ENCODE peak calls at places on chromosomes 2 and 18, in seven cellular contexts. K, E, O, R, U, M and W are unnamed samples.

GRCh38 chr2:138827426-138828054 is 47.4 kb upstream of the NXPH2 start:
- DNase-seq in M (peak; percentile 21), R (peak; percentile 25), U (peak; percentile 81), O (no peak), K (no peak), E (peak; percentile 56), W (peak; percentile 46)

GRCh38 chr2:109403841-109404201 is 209.9 kb downstream of the SEPTIN10 start:
- DNase-seq in R (no peak), E (no peak), M (no peak), U (no peak), K (no peak), O (no peak), W (no peak)

GRCh38 chr18:27894746-27895145 is 282.2 kb downstream of the CDH2 start:
- DNase-seq in K (no peak), R (no peak), O (no peak), E (no peak), U (no peak), M (no peak), W (no peak)

GRCh38 chr2:207470700-207471070 is 59.1 kb upstream of the CREB1 start:
- DNase-seq in E (no peak), K (no peak), M (no peak), O (no peak), R (no peak), U (no peak), W (no peak)

GRCh38 chr18:26543368-26543767 is 5.0 kb downstream of the KCTD1 start:
- DNase-seq in E (no peak), M (no peak), U (no peak), K (no peak), O (no peak), R (no peak), W (no peak)

GRCh38 chr2:197641666-197642065 is 33.7 kb downstream of the RFTN2 start:
- DNase-seq in K (no peak), O (no peak), R (no peak), E (no peak), M (no peak), U (no peak), W (no peak)

GRCh38 chr2:158297606-158298005 is 158.9 kb downstream of the CCDC148 start:
- DNase-seq in M (peak; percentile 18), O (no peak), K (no peak), U (peak; percentile 8), E (peak; percentile 16), R (no peak), W (no peak)

GRCh38 chr2:86764661-86765307 is 25.9 kb downstream of the CD8A start:
- DNase-seq in O (no peak), R (peak; percentile 52), E (peak; percentile 32), M (peak; percentile 48), K (no peak), U (peak; percentile 65), W (peak; percentile 46)

GRCh38 chr18:75365230-75365629 is 62.3 kb downstream of the SMIM21 start:
- DNase-seq in E (peak; percentile 31), M (no peak), R (no peak), K (no peak), U (no peak), O (no peak), W (no peak)

GRCh38 chr2:109586687-109587086 is 27.1 kb downstream of the SEPTIN10 start:
- DNase-seq in U (no peak), K (no peak), M (no peak), R (no peak), E (no peak), O (no peak), W (no peak)

GRCh38 chr2:182866095-182866460 is 359 bp downstream of the FRZB start:
- DNase-seq in R (no peak), U (no peak), K (peak; percentile 37), E (no peak), O (no peak), M (no peak), W (no peak)

GRCh38 chr18:44969214-44969842 is 288.6 kb downstream of the SETBP1 start:
- DNase-seq in R (no peak), E (peak; percentile 6), O (no peak), K (no peak), M (no peak), U (no peak), W (no peak)

GRCh38 chr2:234494361-234495075 is 2.4 kb downstream of the ARL4C start:
- DNase-seq in M (peak; percentile 55), U (peak; percentile 65), O (no peak), R (no peak), K (no peak), E (peak; percentile 67), W (no peak)

GRCh38 chr2:161273038-161273760 is 35.0 kb upstream of the PSMD14 start:
- DNase-seq in O (no peak), U (peak; percentile 84), E (peak; percentile 59), R (peak; percentile 39), K (no peak), M (peak; percentile 61), W (peak; percentile 39)

GRCh38 chr2:121294881-121295840 is 10.2 kb upstream of the TFCP2L1 start:
- DNase-seq in O (no peak), K (no peak), U (no peak), R (no peak), M (no peak), E (no peak), W (no peak)

GRCh38 chr18:62812242-62812641 is 96.9 kb downstream of the PHLPP1 start:
- DNase-seq in E (no peak), R (no peak), M (peak; percentile 9), K (no peak), U (peak; percentile 66), O (no peak), W (no peak)

GRCh38 chr2:46097714-46098480 is 199.3 kb upstream of the EPAS1 start:
- DNase-seq in O (no peak), E (peak; percentile 99), K (no peak), R (no peak), U (peak; percentile 100), M (peak; percentile 96), W (no peak)

GRCh38 chr2:223494987-223495386 is 107.2 kb downstream of the SCG2 start:
- DNase-seq in K (no peak), R (no peak), O (no peak), U (no peak), M (no peak), E (no peak), W (no peak)

GRCh38 chr2:121476714-121477113 is 54.0 kb upstream of the RNU4ATAC start:
- DNase-seq in U (no peak), R (no peak), E (no peak), O (no peak), M (no peak), K (no peak), W (no peak)

GRCh38 chr2:201126308-201127127 is 10.6 kb downstream of the CFLAR start:
- DNase-seq in E (no peak), R (no peak), K (no peak), M (no peak), U (peak; percentile 76), O (no peak), W (no peak)

GRCh38 chr2:98893871-98894270 is 42.2 kb downstream of the CRACDL start:
- DNase-seq in K (no peak), R (no peak), O (no peak), M (no peak), U (no peak), E (no peak), W (no peak)

GRCh38 chr18:23134780-23135678 is at the start of gene CABLES1:
- DNase-seq in K (peak; percentile 56), U (peak; percentile 71), O (peak; percentile 85), E (no peak), R (peak; percentile 64), M (peak; percentile 43), W (peak; percentile 74)

GRCh38 chr2:25341031-25341727 is 546 bp downstream of the DNMT3A start:
- DNase-seq in R (no peak), E (no peak), K (no peak), O (peak; percentile 60), M (no peak), U (no peak), W (peak; percentile 90)

GRCh38 chr2:74138952-74139323 is 8.8 kb downstream of the BOLA3 start:
- DNase-seq in O (no peak), M (no peak), U (no peak), R (peak; percentile 54), E (no peak), K (peak; percentile 74), W (no peak)
- TF ChIP-seq CTCF in O (peak; percentile 10), M (peak; percentile 40), U (no peak), R (peak; percentile 63), E (no peak), K (peak; percentile 91), W (no peak)

GRCh38 chr2:62339413-62339812 is 143.5 kb downstream of the B3GNT2 start:
- DNase-seq in M (no peak), K (no peak), E (no peak), R (no peak), O (no peak), U (no peak), W (no peak)
- TF ChIP-seq CTCF in M (peak; percentile 41), K (no peak), E (peak; percentile 29), R (no peak), O (no peak), U (peak; percentile 12), W (no peak)

GRCh38 chr2:149331023-149331400 is 625 bp downstream of the LYPD6 start:
- DNase-seq in E (no peak), R (no peak), U (no peak), O (no peak), K (peak; percentile 19), M (no peak), W (no peak)

GRCh38 chr2:149329068-149329467 is 1.3 kb upstream of the LYPD6 start:
- DNase-seq in M (no peak), U (no peak), K (peak; percentile 52), R (peak; percentile 47), O (no peak), E (no peak), W (no peak)

GRCh38 chr2:149330127-149331022 is at the start of gene LYPD6:
- DNase-seq in O (peak; percentile 74), U (peak; percentile 59), K (peak; percentile 71), R (peak; percentile 76), E (no peak), M (peak; percentile 31), W (peak; percentile 73)

GRCh38 chr2:149332364-149332763 is 2.0 kb downstream of the LYPD6 start:
- DNase-seq in O (no peak), K (no peak), U (no peak), M (no peak), R (no peak), E (no peak), W (no peak)

DNA sequence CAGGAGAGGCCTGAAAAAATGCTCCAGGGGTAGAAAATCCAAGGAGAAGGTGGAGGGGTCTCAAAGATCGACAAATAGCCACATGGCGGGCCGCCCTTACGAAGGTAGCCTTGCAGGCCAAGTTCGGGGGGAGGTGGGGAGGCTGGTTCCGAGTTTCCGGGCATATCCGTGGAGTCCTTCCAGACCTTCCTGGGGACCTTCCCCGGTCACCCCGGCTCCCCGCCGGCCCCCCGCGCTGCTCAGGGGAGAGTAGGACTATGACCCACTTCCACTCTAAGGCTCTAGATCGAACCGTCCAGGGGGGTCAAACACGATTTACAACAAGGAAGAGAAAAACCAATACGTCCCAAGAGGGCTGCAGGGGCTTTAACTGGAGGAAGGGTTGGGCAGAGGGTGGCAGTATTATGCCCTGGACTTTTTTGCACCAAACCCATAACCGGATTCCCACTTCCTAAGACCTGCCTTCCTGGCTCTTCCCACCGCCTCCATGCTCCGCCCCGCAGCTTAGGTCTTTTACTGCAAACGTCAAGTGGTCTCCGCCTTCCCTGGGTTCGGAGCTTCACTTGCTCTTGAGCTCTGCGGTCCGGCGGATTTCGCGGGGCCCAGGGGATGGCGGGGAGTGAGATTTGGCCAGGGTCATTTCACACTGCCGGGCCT is 789 bp upstream of the LYPD6 start:
- DNase-seq in U (peak; percentile 21), M (peak; percentile 24), R (peak; percentile 58), O (peak; percentile 54), K (peak; percentile 70), E (peak; percentile 38), W (peak; percentile 41)
- TF ChIP-seq CTCF in U (no peak), M (no peak), R (no peak), O (no peak), K (no peak), E (no peak), W (no peak)

GRCh38 chr18:21851327-21851961 is 110.9 kb downstream of the MIB1 start:
- DNase-seq in E (no peak), U (peak; percentile 51), O (no peak), M (no peak), R (no peak), K (no peak), W (peak; percentile 8)
- TF ChIP-seq CTCF in E (peak; percentile 32), U (peak; percentile 42), O (peak; percentile 46), M (peak; percentile 19), R (no peak), K (no peak), W (no peak)